ENCODE peak calls at places on chromosome 3, in six cellular contexts. One of them, this sample, is unnamed.

GRCh38 chr3:11944052-11944673 is 60.0 kb upstream of the SYN2 start:
- DNase-seq in right lobe of liver: no peak
- DNase-seq in lower lobe of right lung: no peak
- DNase-seq in fibroblast of pulmonary artery: peak
- DNase-seq in BE2C: peak
- DNase-seq in AG04450: no peak
- DNase-seq in this sample: peak

GRCh38 chr3:128215290-128215689 is 62.0 kb downstream of the EEFSEC start:
- DNase-seq in right lobe of liver: no peak
- DNase-seq in lower lobe of right lung: no peak
- DNase-seq in fibroblast of pulmonary artery: no peak
- DNase-seq in BE2C: no peak
- DNase-seq in AG04450: no peak
- DNase-seq in this sample: no peak

GRCh38 chr3:183924543-183924942 is 39.9 kb upstream of the PARL start:
- DNase-seq in right lobe of liver: no peak
- DNase-seq in lower lobe of right lung: no peak
- DNase-seq in fibroblast of pulmonary artery: no peak
- DNase-seq in BE2C: no peak
- DNase-seq in AG04450: no peak
- DNase-seq in this sample: no peak

GRCh38 chr3:32399030-32399620 is 7.5 kb downstream of the CMTM7 start:
- DNase-seq in right lobe of liver: no peak
- DNase-seq in lower lobe of right lung: no peak
- DNase-seq in fibroblast of pulmonary artery: peak
- DNase-seq in BE2C: peak
- DNase-seq in AG04450: no peak
- DNase-seq in this sample: no peak

GRCh38 chr3:8576841-8577553 is 67.6 kb downstream of the SSUH2 start:
- DNase-seq in right lobe of liver: no peak
- DNase-seq in lower lobe of right lung: no peak
- DNase-seq in fibroblast of pulmonary artery: peak
- DNase-seq in BE2C: no peak
- DNase-seq in AG04450: peak
- DNase-seq in this sample: no peak

GRCh38 chr3:124928333-124929202 is 6.0 kb downstream of the MUC13 start:
- DNase-seq in right lobe of liver: peak
- DNase-seq in lower lobe of right lung: no peak
- DNase-seq in fibroblast of pulmonary artery: peak
- DNase-seq in BE2C: peak
- DNase-seq in AG04450: peak
- DNase-seq in this sample: peak

GRCh38 chr3:30681276-30682211 is 75.1 kb downstream of the TGFBR2 start:
- DNase-seq in right lobe of liver: peak
- DNase-seq in lower lobe of right lung: no peak
- DNase-seq in fibroblast of pulmonary artery: peak
- DNase-seq in BE2C: peak
- DNase-seq in AG04450: peak
- DNase-seq in this sample: peak

GRCh38 chr3:38460377-38461085 is 6.8 kb downstream of the ACVR2B start:
- DNase-seq in right lobe of liver: no peak
- DNase-seq in lower lobe of right lung: no peak
- DNase-seq in fibroblast of pulmonary artery: no peak
- DNase-seq in BE2C: no peak
- DNase-seq in AG04450: no peak
- DNase-seq in this sample: no peak

GRCh38 chr3:15636028-15636709 is 34.6 kb downstream of the BTD start:
- DNase-seq in right lobe of liver: no peak
- DNase-seq in lower lobe of right lung: no peak
- DNase-seq in fibroblast of pulmonary artery: peak
- DNase-seq in BE2C: no peak
- DNase-seq in AG04450: peak
- DNase-seq in this sample: peak

GRCh38 chr3:31232049-31233040 is 300.4 kb upstream of the STT3B start:
- DNase-seq in right lobe of liver: no peak
- DNase-seq in lower lobe of right lung: no peak
- DNase-seq in fibroblast of pulmonary artery: peak
- DNase-seq in BE2C: no peak
- DNase-seq in AG04450: no peak
- DNase-seq in this sample: no peak

GRCh38 chr3:31077021-31077601 is 182.7 kb upstream of the GADL1 start:
- DNase-seq in right lobe of liver: no peak
- DNase-seq in lower lobe of right lung: no peak
- DNase-seq in fibroblast of pulmonary artery: peak
- DNase-seq in BE2C: no peak
- DNase-seq in AG04450: peak
- DNase-seq in this sample: peak

GRCh38 chr3:179260949-179261765 is 10.2 kb upstream of the KCNMB3 start:
- DNase-seq in right lobe of liver: peak
- DNase-seq in lower lobe of right lung: peak
- DNase-seq in fibroblast of pulmonary artery: peak
- DNase-seq in BE2C: peak
- DNase-seq in AG04450: peak
- DNase-seq in this sample: no peak

GRCh38 chr3:89358281-89358680 is 250.9 kb downstream of the EPHA3 start:
- DNase-seq in right lobe of liver: no peak
- DNase-seq in lower lobe of right lung: no peak
- DNase-seq in fibroblast of pulmonary artery: no peak
- DNase-seq in BE2C: no peak
- DNase-seq in AG04450: no peak
- DNase-seq in this sample: no peak

GRCh38 chr3:126459111-126459762 is 16.5 kb downstream of the ZXDC start:
- DNase-seq in right lobe of liver: peak
- DNase-seq in lower lobe of right lung: no peak
- DNase-seq in fibroblast of pulmonary artery: no peak
- DNase-seq in BE2C: peak
- DNase-seq in AG04450: no peak
- DNase-seq in this sample: no peak

GRCh38 chr3:162196964-162197363 is 700.4 kb downstream of the OTOL1 start:
- DNase-seq in right lobe of liver: no peak
- DNase-seq in lower lobe of right lung: no peak
- DNase-seq in fibroblast of pulmonary artery: no peak
- DNase-seq in BE2C: no peak
- DNase-seq in AG04450: no peak
- DNase-seq in this sample: no peak

GRCh38 chr3:191119415-191120295 is 79.4 kb upstream of the OSTN start:
- DNase-seq in right lobe of liver: no peak
- DNase-seq in lower lobe of right lung: no peak
- DNase-seq in fibroblast of pulmonary artery: no peak
- DNase-seq in BE2C: no peak
- DNase-seq in AG04450: no peak
- DNase-seq in this sample: no peak

GRCh38 chr3:128971421-128971820 is 22.5 kb downstream of the CFAP92 start:
- DNase-seq in right lobe of liver: no peak
- DNase-seq in lower lobe of right lung: no peak
- DNase-seq in fibroblast of pulmonary artery: peak
- DNase-seq in BE2C: no peak
- DNase-seq in AG04450: no peak
- DNase-seq in this sample: no peak

GRCh38 chr3:149018247-149018646 is 26.9 kb downstream of the GYG1 start:
- DNase-seq in right lobe of liver: no peak
- DNase-seq in lower lobe of right lung: no peak
- DNase-seq in fibroblast of pulmonary artery: peak
- DNase-seq in BE2C: no peak
- DNase-seq in AG04450: no peak
- DNase-seq in this sample: no peak

GRCh38 chr3:38270606-38271005 is 5.0 kb downstream of the SLC22A13 start:
- DNase-seq in right lobe of liver: no peak
- DNase-seq in lower lobe of right lung: no peak
- DNase-seq in fibroblast of pulmonary artery: no peak
- DNase-seq in BE2C: no peak
- DNase-seq in AG04450: no peak
- DNase-seq in this sample: no peak

GRCh38 chr3:42936157-42936981 is 30.4 kb downstream of the ZNF662 start:
- DNase-seq in right lobe of liver: no peak
- DNase-seq in lower lobe of right lung: peak
- DNase-seq in fibroblast of pulmonary artery: peak
- DNase-seq in BE2C: no peak
- DNase-seq in AG04450: peak
- DNase-seq in this sample: no peak

GRCh38 chr3:115617573-115617972 is 5.7 kb upstream of the GAP43 start:
- DNase-seq in right lobe of liver: no peak
- DNase-seq in lower lobe of right lung: no peak
- DNase-seq in fibroblast of pulmonary artery: no peak
- DNase-seq in BE2C: no peak
- DNase-seq in AG04450: no peak
- DNase-seq in this sample: no peak

GRCh38 chr3:115616461-115616860 is 6.8 kb upstream of the GAP43 start:
- DNase-seq in right lobe of liver: no peak
- DNase-seq in lower lobe of right lung: no peak
- DNase-seq in fibroblast of pulmonary artery: no peak
- DNase-seq in BE2C: no peak
- DNase-seq in AG04450: no peak
- DNase-seq in this sample: no peak

GRCh38 chr3:115615451-115615850 is 7.9 kb upstream of the GAP43 start:
- DNase-seq in right lobe of liver: no peak
- DNase-seq in lower lobe of right lung: no peak
- DNase-seq in fibroblast of pulmonary artery: no peak
- DNase-seq in BE2C: peak
- DNase-seq in AG04450: no peak
- DNase-seq in this sample: no peak

GRCh38 chr3:115615001-115615447 is 8.3 kb upstream of the GAP43 start:
- DNase-seq in right lobe of liver: no peak
- DNase-seq in lower lobe of right lung: no peak
- DNase-seq in fibroblast of pulmonary artery: peak
- DNase-seq in BE2C: no peak
- DNase-seq in AG04450: no peak
- DNase-seq in this sample: no peak
- H3K4me3 ChIP-seq in right lobe of liver: no peak
- H3K4me3 ChIP-seq in lower lobe of right lung: no peak
- H3K4me3 ChIP-seq in fibroblast of pulmonary artery: no peak
- H3K4me3 ChIP-seq in BE2C: no peak
- H3K4me3 ChIP-seq in AG04450: no peak
- H3K4me3 ChIP-seq in this sample: no peak

GRCh38 chr3:113631573-113631972 is 64.9 kb downstream of the USF3 start:
- DNase-seq in right lobe of liver: no peak
- DNase-seq in lower lobe of right lung: no peak
- DNase-seq in fibroblast of pulmonary artery: no peak
- DNase-seq in BE2C: no peak
- DNase-seq in AG04450: no peak
- DNase-seq in this sample: no peak

GRCh38 chr3:113628316-113628715 is 68.1 kb downstream of the USF3 start:
- DNase-seq in right lobe of liver: no peak
- DNase-seq in lower lobe of right lung: no peak
- DNase-seq in fibroblast of pulmonary artery: no peak
- DNase-seq in BE2C: no peak
- DNase-seq in AG04450: no peak
- DNase-seq in this sample: no peak

GRCh38 chr3:113628788-113629187 is 67.7 kb downstream of the USF3 start:
- DNase-seq in right lobe of liver: no peak
- DNase-seq in lower lobe of right lung: no peak
- DNase-seq in fibroblast of pulmonary artery: no peak
- DNase-seq in BE2C: no peak
- DNase-seq in AG04450: no peak
- DNase-seq in this sample: no peak

GRCh38 chr3:113631143-113631542 is 65.3 kb downstream of the USF3 start:
- DNase-seq in right lobe of liver: no peak
- DNase-seq in lower lobe of right lung: no peak
- DNase-seq in fibroblast of pulmonary artery: no peak
- DNase-seq in BE2C: no peak
- DNase-seq in AG04450: no peak
- DNase-seq in this sample: no peak

DNA sequence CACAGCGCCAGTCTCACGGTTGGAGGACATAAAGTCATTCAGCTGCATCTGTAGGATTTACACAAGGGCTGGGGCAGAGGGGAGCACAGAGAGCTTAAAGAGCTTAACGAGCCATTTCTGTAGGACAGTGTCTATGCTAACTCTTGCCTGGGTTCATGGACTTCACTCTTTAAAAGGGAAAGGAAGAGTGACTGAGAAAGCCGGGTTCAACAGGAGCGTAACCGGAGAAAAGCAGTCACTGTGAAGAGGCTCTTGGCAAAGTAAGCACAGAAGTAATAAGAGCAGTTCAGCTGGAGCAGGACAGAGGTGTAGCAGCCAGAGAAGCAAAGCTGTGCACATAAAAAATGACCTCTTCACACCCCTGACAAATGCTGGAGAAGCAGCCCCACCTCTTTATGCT is 66.5 kb downstream of the USF3 start:
- DNase-seq in right lobe of liver: no peak
- DNase-seq in lower lobe of right lung: no peak
- DNase-seq in fibroblast of pulmonary artery: no peak
- DNase-seq in BE2C: no peak
- DNase-seq in AG04450: no peak
- DNase-seq in this sample: no peak
- H3K4me3 ChIP-seq in right lobe of liver: no peak
- H3K4me3 ChIP-seq in lower lobe of right lung: no peak
- H3K4me3 ChIP-seq in fibroblast of pulmonary artery: no peak
- H3K4me3 ChIP-seq in BE2C: no peak
- H3K4me3 ChIP-seq in AG04450: no peak
- H3K4me3 ChIP-seq in this sample: no peak

GRCh38 chr3:136632625-136633081 is 119.5 kb downstream of the STAG1 start:
- DNase-seq in right lobe of liver: no peak
- DNase-seq in lower lobe of right lung: no peak
- DNase-seq in fibroblast of pulmonary artery: peak
- DNase-seq in BE2C: no peak
- DNase-seq in AG04450: no peak
- DNase-seq in this sample: no peak
- H3K4me3 ChIP-seq in right lobe of liver: no peak
- H3K4me3 ChIP-seq in lower lobe of right lung: no peak
- H3K4me3 ChIP-seq in fibroblast of pulmonary artery: no peak
- H3K4me3 ChIP-seq in BE2C: no peak
- H3K4me3 ChIP-seq in AG04450: no peak
- H3K4me3 ChIP-seq in this sample: no peak

GRCh38 chr3:62723636-62724217 is 151.5 kb downstream of the CADPS start:
- DNase-seq in right lobe of liver: no peak
- DNase-seq in lower lobe of right lung: no peak
- DNase-seq in fibroblast of pulmonary artery: no peak
- DNase-seq in BE2C: peak
- DNase-seq in AG04450: no peak
- DNase-seq in this sample: no peak

GRCh38 chr3:62727576-62727975 is 147.6 kb downstream of the CADPS start:
- DNase-seq in right lobe of liver: no peak
- DNase-seq in lower lobe of right lung: no peak
- DNase-seq in fibroblast of pulmonary artery: peak
- DNase-seq in BE2C: no peak
- DNase-seq in AG04450: no peak
- DNase-seq in this sample: no peak

GRCh38 chr3:62723171-62723570 is 152.0 kb downstream of the CADPS start:
- DNase-seq in right lobe of liver: no peak
- DNase-seq in lower lobe of right lung: no peak
- DNase-seq in fibroblast of pulmonary artery: no peak
- DNase-seq in BE2C: no peak
- DNase-seq in AG04450: no peak
- DNase-seq in this sample: no peak

GRCh38 chr3:62722344-62722743 is 152.9 kb downstream of the CADPS start:
- DNase-seq in right lobe of liver: no peak
- DNase-seq in lower lobe of right lung: no peak
- DNase-seq in fibroblast of pulmonary artery: no peak
- DNase-seq in BE2C: no peak
- DNase-seq in AG04450: no peak
- DNase-seq in this sample: no peak

DNA sequence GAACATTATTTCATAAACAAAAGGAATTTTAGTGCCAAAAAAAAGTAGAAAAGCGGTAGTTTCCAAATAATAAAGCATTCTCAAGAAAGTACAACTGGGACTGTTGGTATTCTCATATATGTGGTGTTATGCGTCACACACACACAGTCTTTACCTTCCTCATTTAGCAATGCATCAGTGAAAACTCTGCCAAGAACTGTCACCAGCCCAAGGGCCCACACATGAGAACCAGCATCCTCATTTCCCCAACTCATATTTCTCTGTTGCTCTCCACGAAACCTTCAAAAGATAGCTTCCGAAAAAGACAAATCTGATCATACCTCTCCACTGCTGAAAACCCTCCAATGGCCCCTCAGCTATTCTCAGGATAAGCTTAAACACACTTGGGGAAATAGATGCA is 150.7 kb downstream of the CADPS start:
- DNase-seq in right lobe of liver: no peak
- DNase-seq in lower lobe of right lung: no peak
- DNase-seq in fibroblast of pulmonary artery: no peak
- DNase-seq in BE2C: no peak
- DNase-seq in AG04450: no peak
- DNase-seq in this sample: no peak
- H3K4me3 ChIP-seq in right lobe of liver: no peak
- H3K4me3 ChIP-seq in lower lobe of right lung: no peak
- H3K4me3 ChIP-seq in fibroblast of pulmonary artery: no peak
- H3K4me3 ChIP-seq in BE2C: no peak
- H3K4me3 ChIP-seq in AG04450: no peak
- H3K4me3 ChIP-seq in this sample: no peak

This sample was measured in HFF-Myc.